ENCODE peak calls at places on chromosomes 5 and 9, in seven cellular contexts. Y is sigmoid colon, R is GM10248, K is lung, U is stomach, F is pancreas, S is right atrium auricular region. E is an unnamed sample.

GRCh38 chr5:135122797-135123196 is 88.8 kb upstream of the PITX1 start:
- DNase-seq in S (no peak), U (no peak), R (no peak), F (no peak), Y (no peak), K (no peak), E (no peak)

GRCh38 chr5:163535290-163535689 is 29.9 kb downstream of the MAT2B start:
- DNase-seq in Y (no peak), S (no peak), F (no peak), K (no peak), R (no peak), U (no peak), E (no peak)

GRCh38 chr5:68898961-68899471 is 194.8 kb upstream of the SLC30A5 start:
- DNase-seq in K (no peak), Y (no peak), R (no peak), F (no peak), S (no peak), U (no peak), E (peak; percentile 81)

GRCh38 chr9:112925058-112925641 is 34.5 kb upstream of the SLC46A2 start:
- DNase-seq in F (peak; percentile 27), Y (no peak), S (no peak), U (no peak), R (peak; percentile 21), K (no peak), E (peak; percentile 69)

GRCh38 chr5:122858451-122858850 is 13.0 kb downstream of the SNX24 start:
- DNase-seq in F (no peak), U (no peak), R (no peak), Y (no peak), S (no peak), K (no peak), E (peak; percentile 48)

GRCh38 chr9:112274600-112274999 is 58.8 kb downstream of the PTBP3 start:
- DNase-seq in S (no peak), F (no peak), K (no peak), U (no peak), R (no peak), Y (no peak), E (no peak)

GRCh38 chr5:85929713-85930112 is 688.0 kb upstream of the COX7C start:
- DNase-seq in F (no peak), Y (no peak), R (no peak), U (no peak), K (no peak), S (no peak), E (no peak)

GRCh38 chr5:109944461-109944860 is 254.7 kb downstream of the MAN2A1 start:
- DNase-seq in Y (no peak), K (no peak), S (no peak), R (no peak), U (no peak), F (no peak), E (no peak)

GRCh38 chr5:9498541-9499497 is 47.1 kb downstream of the SEMA5A start:
- DNase-seq in R (no peak), Y (no peak), F (peak; percentile 44), S (no peak), U (no peak), K (no peak), E (peak; percentile 33)

GRCh38 chr5:77839691-77840090 is 63.6 kb upstream of the TBCA start:
- DNase-seq in K (no peak), R (no peak), Y (no peak), U (no peak), S (no peak), F (no peak), E (no peak)

GRCh38 chr5:1820381-1820780 is 19.2 kb downstream of the NDUFS6 start:
- DNase-seq in U (no peak), S (no peak), Y (peak; percentile 29), F (no peak), K (no peak), R (no peak), E (no peak)

GRCh38 chr9:134738869-134739659 is 97.5 kb downstream of the COL5A1 start:
- DNase-seq in R (peak; percentile 56), S (peak; percentile 79), K (peak; percentile 64), F (peak; percentile 72), U (peak; percentile 67), Y (peak; percentile 91), E (peak; percentile 90)

GRCh38 chr9:89911721-89912604 is 307.2 kb downstream of the GADD45G start:
- DNase-seq in Y (no peak), R (no peak), U (no peak), S (peak; percentile 34), F (no peak), K (peak; percentile 25), E (no peak)

GRCh38 chr5:160390787-160391696 is 8.8 kb downstream of the FAM200C start:
- DNase-seq in S (no peak), R (peak; percentile 32), F (no peak), Y (no peak), K (no peak), U (no peak), E (no peak)

GRCh38 chr9:116288658-116289057 is 135.1 kb downstream of the PAPPA start:
- DNase-seq in K (no peak), R (no peak), U (no peak), F (no peak), Y (no peak), S (no peak), E (peak; percentile 35)
- TF ChIP-seq CTCF in K (no peak), R (no peak), U (no peak), F (no peak), Y (no peak), S (no peak), E (no peak)

GRCh38 chr9:114098021-114098659 is 952 bp downstream of the KIF12 start:
- DNase-seq in R (no peak), K (no peak), F (peak; percentile 72), S (no peak), Y (no peak), U (peak; percentile 63), E (peak; percentile 73)

GRCh38 chr9:114096866-114097612 is 2.1 kb downstream of the KIF12 start:
- DNase-seq in S (no peak), F (no peak), K (no peak), Y (no peak), U (no peak), R (no peak), E (no peak)

GRCh38 chr9:114097613-114098020 is 1.5 kb downstream of the KIF12 start:
- DNase-seq in U (peak; percentile 63), R (no peak), F (peak; percentile 62), S (no peak), Y (no peak), K (no peak), E (no peak)

GRCh38 chr9:114094971-114095370 is 4.1 kb downstream of the KIF12 start:
- DNase-seq in F (no peak), S (no peak), R (no peak), K (no peak), Y (peak; percentile 58), U (no peak), E (no peak)

GRCh38 chr9:114096041-114096511 is 3.0 kb downstream of the KIF12 start:
- DNase-seq in R (no peak), Y (peak; percentile 52), K (no peak), S (no peak), F (no peak), U (no peak), E (no peak)
- TF ChIP-seq CTCF in R (no peak), Y (no peak), K (no peak), S (no peak), F (no peak), U (no peak), E (no peak)

GRCh38 chr5:108094808-108095207 is 287.1 kb downstream of the FBXL17 start:
- DNase-seq in S (no peak), Y (no peak), F (no peak), U (no peak), K (no peak), R (no peak), E (no peak)

DNA sequence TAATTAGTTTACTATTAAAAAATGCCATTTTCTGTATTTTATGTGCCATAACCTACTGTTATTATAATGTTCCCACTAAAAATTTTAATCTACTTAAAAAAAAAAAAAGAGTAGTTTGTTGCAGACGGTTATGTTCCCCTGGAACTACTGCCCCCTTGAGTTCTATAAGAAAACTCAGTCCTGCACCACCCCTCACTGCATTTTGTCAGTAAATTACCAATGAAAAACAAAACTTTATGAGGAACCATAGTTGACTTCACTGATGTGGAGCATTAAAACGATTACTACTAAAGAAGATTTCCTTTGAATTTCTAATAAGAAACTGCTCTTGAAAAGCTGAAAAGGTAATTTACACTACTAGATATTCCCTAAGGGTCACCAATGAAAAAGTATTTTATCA is 288.7 kb downstream of the FBXL17 start:
- DNase-seq in R (no peak), K (no peak), S (no peak), F (no peak), Y (no peak), U (no peak), E (no peak)
- TF ChIP-seq CTCF in R (no peak), K (no peak), S (peak; percentile 49), F (no peak), Y (no peak), U (no peak), E (peak; percentile 21)

DNA sequence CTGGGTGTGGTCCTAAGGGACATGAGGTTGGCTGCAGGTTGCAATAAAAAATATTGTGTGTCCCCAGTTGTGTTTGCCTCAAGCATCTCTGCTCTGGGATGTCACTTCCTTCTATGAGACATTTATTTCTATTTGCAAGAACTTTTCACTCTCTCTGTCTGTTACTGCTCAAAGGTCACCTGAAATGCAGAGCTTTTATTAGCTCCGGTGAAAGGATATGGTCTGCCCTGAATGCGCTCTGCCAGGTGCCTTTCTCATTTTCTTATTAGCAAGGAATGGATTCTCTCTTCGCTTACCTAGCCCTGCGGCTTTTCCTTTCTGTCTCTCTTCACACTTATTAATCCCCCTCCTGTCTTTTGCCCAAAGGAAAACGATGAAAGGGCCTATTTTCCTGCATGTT is 526.1 kb downstream of the TMEM38B start:
- DNase-seq in R (no peak), F (no peak), U (no peak), K (no peak), Y (no peak), S (no peak), E (no peak)
- TF ChIP-seq CTCF in R (no peak), F (no peak), U (no peak), K (no peak), Y (no peak), S (no peak), E (no peak)

E was measured in RWPE1.